ENCODE peak calls at places on chromosomes 11 and 22, in eight cellular contexts. One of them, this sample, is unnamed.

GRCh38 chr11:93549986-93550385 is 6.8 kb upstream of the SMCO4 start:
- DNase-seq in ovary: no peak
- DNase-seq in lung: no peak
- DNase-seq in hepatocyte: no peak
- DNase-seq in right atrium auricular region: no peak
- DNase-seq in HepG2: no peak
- DNase-seq in colonic mucosa: no peak
- DNase-seq in testis: no peak
- DNase-seq in this sample: no peak

GRCh38 chr11:8237453-8237852 is 26.2 kb downstream of the LMO1 start:
- DNase-seq in colonic mucosa: no peak
- DNase-seq in lung: no peak
- DNase-seq in testis: no peak
- DNase-seq in right atrium auricular region: no peak
- DNase-seq in HepG2: no peak
- DNase-seq in hepatocyte: no peak
- DNase-seq in ovary: no peak
- DNase-seq in this sample: no peak

GRCh38 chr11:114162719-114163123 is 103.2 kb downstream of the ZBTB16 start:
- DNase-seq in lung: peak; percentile 92
- DNase-seq in HepG2: no peak
- DNase-seq in ovary: peak; percentile 90
- DNase-seq in hepatocyte: peak; percentile 94
- DNase-seq in colonic mucosa: peak; percentile 90
- DNase-seq in testis: peak; percentile 95
- DNase-seq in right atrium auricular region: peak; percentile 99
- DNase-seq in this sample: peak; percentile 61

GRCh38 chr11:43735115-43735514 is 54.6 kb downstream of the HSD17B12 start:
- DNase-seq in testis: no peak
- DNase-seq in hepatocyte: no peak
- DNase-seq in colonic mucosa: no peak
- DNase-seq in ovary: no peak
- DNase-seq in right atrium auricular region: no peak
- DNase-seq in lung: no peak
- DNase-seq in HepG2: no peak
- DNase-seq in this sample: no peak

GRCh38 chr11:100445231-100445735 is 241.8 kb upstream of the ARHGAP42 start:
- DNase-seq in HepG2: no peak
- DNase-seq in hepatocyte: no peak
- DNase-seq in lung: no peak
- DNase-seq in colonic mucosa: no peak
- DNase-seq in testis: peak; percentile 31
- DNase-seq in right atrium auricular region: no peak
- DNase-seq in ovary: no peak
- DNase-seq in this sample: no peak

GRCh38 chr11:117643606-117644300 is 153.3 kb downstream of the DSCAML1 start:
- DNase-seq in right atrium auricular region: no peak
- DNase-seq in colonic mucosa: no peak
- DNase-seq in hepatocyte: no peak
- DNase-seq in lung: no peak
- DNase-seq in testis: no peak
- DNase-seq in ovary: no peak
- DNase-seq in HepG2: no peak
- DNase-seq in this sample: no peak

GRCh38 chr11:2745511-2745910 is 45.7 kb upstream of the KCNQ1OT1 start:
- DNase-seq in hepatocyte: no peak
- DNase-seq in colonic mucosa: no peak
- DNase-seq in testis: no peak
- DNase-seq in HepG2: no peak
- DNase-seq in lung: no peak
- DNase-seq in ovary: peak; percentile 9
- DNase-seq in right atrium auricular region: no peak
- DNase-seq in this sample: no peak

GRCh38 chr11:128179512-128179911 is 407.8 kb downstream of the ETS1 start:
- DNase-seq in lung: no peak
- DNase-seq in colonic mucosa: no peak
- DNase-seq in ovary: no peak
- DNase-seq in right atrium auricular region: no peak
- DNase-seq in testis: no peak
- DNase-seq in HepG2: no peak
- DNase-seq in hepatocyte: peak; percentile 35
- DNase-seq in this sample: no peak

GRCh38 chr22:20531404-20532181 is 24.2 kb downstream of the MED15 start:
- DNase-seq in right atrium auricular region: peak; percentile 66
- DNase-seq in ovary: no peak
- DNase-seq in colonic mucosa: peak; percentile 66
- DNase-seq in lung: peak; percentile 78
- DNase-seq in HepG2: peak; percentile 39
- DNase-seq in testis: peak; percentile 69
- DNase-seq in hepatocyte: peak; percentile 72
- DNase-seq in this sample: peak; percentile 75

GRCh38 chr11:74636633-74637184 is 44.3 kb downstream of the POLD3 start:
- DNase-seq in lung: no peak
- DNase-seq in colonic mucosa: no peak
- DNase-seq in testis: no peak
- DNase-seq in ovary: no peak
- DNase-seq in right atrium auricular region: no peak
- DNase-seq in hepatocyte: no peak
- DNase-seq in HepG2: no peak
- DNase-seq in this sample: no peak

GRCh38 chr11:46630237-46630636 is 12.9 kb downstream of the ATG13 start:
- DNase-seq in right atrium auricular region: no peak
- DNase-seq in ovary: no peak
- DNase-seq in colonic mucosa: no peak
- DNase-seq in lung: no peak
- DNase-seq in hepatocyte: no peak
- DNase-seq in testis: no peak
- DNase-seq in HepG2: no peak
- DNase-seq in this sample: no peak

GRCh38 chr11:46633291-46634217 is 16.2 kb downstream of the ATG13 start:
- DNase-seq in hepatocyte: no peak
- DNase-seq in colonic mucosa: no peak
- DNase-seq in HepG2: peak; percentile 49
- DNase-seq in lung: peak; percentile 28
- DNase-seq in testis: no peak
- DNase-seq in ovary: no peak
- DNase-seq in right atrium auricular region: no peak
- DNase-seq in this sample: no peak

GRCh38 chr11:46628961-46629360 is 11.6 kb downstream of the ATG13 start:
- DNase-seq in lung: no peak
- DNase-seq in hepatocyte: no peak
- DNase-seq in ovary: no peak
- DNase-seq in HepG2: no peak
- DNase-seq in colonic mucosa: no peak
- DNase-seq in right atrium auricular region: no peak
- DNase-seq in testis: no peak
- DNase-seq in this sample: no peak

GRCh38 chr11:46632502-46632901 is 15.1 kb downstream of the ATG13 start:
- DNase-seq in hepatocyte: no peak
- DNase-seq in lung: no peak
- DNase-seq in testis: no peak
- DNase-seq in HepG2: no peak
- DNase-seq in ovary: no peak
- DNase-seq in right atrium auricular region: no peak
- DNase-seq in colonic mucosa: no peak
- DNase-seq in this sample: no peak

DNA sequence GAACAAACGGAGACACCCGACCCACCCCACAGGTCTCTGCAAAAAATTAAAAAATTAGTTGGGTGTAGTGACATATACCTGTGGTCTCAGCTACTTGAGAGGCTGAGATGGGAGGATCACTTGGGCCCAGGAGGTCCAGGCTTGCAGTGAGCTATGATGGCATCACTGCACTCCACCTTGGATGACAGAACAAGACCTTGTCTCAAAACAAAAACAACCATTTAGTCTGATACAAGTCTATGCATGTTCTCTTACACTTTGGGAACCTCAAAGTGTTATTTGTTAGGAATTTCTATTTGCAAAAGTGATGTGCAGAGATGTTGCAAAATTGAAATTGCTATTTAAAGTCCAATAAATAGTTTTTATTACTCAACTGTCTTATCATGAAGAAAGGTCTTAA is 14.3 kb downstream of the ATG13 start:
- DNase-seq in right atrium auricular region: no peak
- DNase-seq in ovary: no peak
- DNase-seq in lung: no peak
- DNase-seq in colonic mucosa: no peak
- DNase-seq in hepatocyte: no peak
- DNase-seq in testis: no peak
- DNase-seq in HepG2: no peak
- DNase-seq in this sample: no peak
- H3K36me3 ChIP-seq in right atrium auricular region: peaks cover 39% of the 10 kb centered on the region
- H3K36me3 ChIP-seq in ovary: no peaks in the 10 kb centered on the region
- H3K36me3 ChIP-seq in lung: peaks cover 15% of the 10 kb centered on the region
- H3K36me3 ChIP-seq in colonic mucosa: no peaks in the 10 kb centered on the region
- H3K36me3 ChIP-seq in hepatocyte: no peaks in the 10 kb centered on the region
- H3K36me3 ChIP-seq in testis: no peaks in the 10 kb centered on the region
- H3K36me3 ChIP-seq in HepG2: peaks cover 7% of the 10 kb centered on the region
- H3K36me3 ChIP-seq in this sample: peaks cover 24% of the 10 kb centered on the region

GRCh38 chr22:23709107-23709506 is 18.3 kb downstream of the RGL4 start:
- DNase-seq in ovary: no peak
- DNase-seq in testis: no peak
- DNase-seq in HepG2: no peak
- DNase-seq in colonic mucosa: no peak
- DNase-seq in lung: no peak
- DNase-seq in hepatocyte: no peak
- DNase-seq in right atrium auricular region: no peak
- DNase-seq in this sample: no peak
- H3K36me3 ChIP-seq in ovary: no peaks in the 10 kb centered on the region
- H3K36me3 ChIP-seq in testis: no peaks in the 10 kb centered on the region
- H3K36me3 ChIP-seq in HepG2: peaks cover 21% of the 10 kb centered on the region
- H3K36me3 ChIP-seq in colonic mucosa: peaks cover 4% of the 10 kb centered on the region
- H3K36me3 ChIP-seq in lung: peaks cover 40% of the 10 kb centered on the region
- H3K36me3 ChIP-seq in hepatocyte: no peaks in the 10 kb centered on the region
- H3K36me3 ChIP-seq in right atrium auricular region: peaks cover 67% of the 10 kb centered on the region
- H3K36me3 ChIP-seq in this sample: peaks cover 47% of the 10 kb centered on the region

GRCh38 chr11:111620518-111620917 is 18.3 kb downstream of the SIK2 start:
- DNase-seq in HepG2: no peak
- DNase-seq in ovary: no peak
- DNase-seq in lung: no peak
- DNase-seq in testis: no peak
- DNase-seq in right atrium auricular region: no peak
- DNase-seq in colonic mucosa: no peak
- DNase-seq in hepatocyte: no peak
- DNase-seq in this sample: no peak
- H3K36me3 ChIP-seq in HepG2: peaks cover 4% of the 10 kb centered on the region
- H3K36me3 ChIP-seq in ovary: no peaks in the 10 kb centered on the region
- H3K36me3 ChIP-seq in lung: peaks cover 15% of the 10 kb centered on the region
- H3K36me3 ChIP-seq in testis: no peaks in the 10 kb centered on the region
- H3K36me3 ChIP-seq in right atrium auricular region: peaks cover 64% of the 10 kb centered on the region
- H3K36me3 ChIP-seq in colonic mucosa: peaks cover 5% of the 10 kb centered on the region
- H3K36me3 ChIP-seq in hepatocyte: no peaks in the 10 kb centered on the region
- H3K36me3 ChIP-seq in this sample: peaks cover 7% of the 10 kb centered on the region

DNA sequence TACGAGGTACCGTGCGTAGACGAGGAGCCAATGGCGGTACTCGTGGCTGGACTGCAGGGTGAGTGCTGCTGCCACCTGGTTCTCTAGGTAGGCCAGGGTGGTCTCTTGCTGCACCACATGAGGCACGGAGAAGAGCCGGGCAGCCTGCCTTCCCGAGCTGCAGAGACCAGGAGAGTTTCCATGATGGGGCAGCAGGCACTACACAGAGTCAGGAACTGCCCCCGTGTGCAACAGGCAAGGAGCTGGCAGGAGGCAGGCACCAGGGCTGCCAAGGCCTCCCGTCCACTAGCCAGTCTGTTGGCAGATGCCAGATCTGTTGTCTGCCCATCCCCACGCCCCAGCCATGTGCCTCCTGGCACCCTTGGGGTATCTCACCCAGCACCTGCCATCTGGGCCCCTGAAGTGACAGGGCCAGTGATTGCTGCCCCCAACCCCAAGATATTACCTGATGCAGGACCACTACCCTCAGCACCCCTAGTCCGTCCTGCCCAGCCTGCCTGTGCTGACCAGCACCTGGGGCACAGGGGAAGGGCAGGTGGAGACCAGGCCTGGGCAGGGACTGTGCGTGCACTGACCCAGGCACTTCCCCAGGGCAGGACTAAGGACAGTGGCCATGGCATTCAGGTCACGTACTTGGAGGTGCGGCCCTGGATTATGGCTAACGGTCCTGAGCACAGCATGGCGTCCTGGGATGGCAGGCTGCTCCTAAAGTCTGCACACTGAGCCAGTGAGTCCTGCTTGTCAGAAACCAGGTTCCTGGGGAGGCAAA is 62.0 kb upstream of the CLTCL1 start:
- DNase-seq in testis: no peak
- DNase-seq in colonic mucosa: no peak
- DNase-seq in right atrium auricular region: no peak
- DNase-seq in ovary: no peak
- DNase-seq in lung: no peak
- DNase-seq in HepG2: no peak
- DNase-seq in hepatocyte: no peak
- DNase-seq in this sample: no peak
- H3K36me3 ChIP-seq in testis: no peaks in the 10 kb centered on the region
- H3K36me3 ChIP-seq in colonic mucosa: peaks cover 9% of the 10 kb centered on the region
- H3K36me3 ChIP-seq in right atrium auricular region: peaks cover 54% of the 10 kb centered on the region
- H3K36me3 ChIP-seq in ovary: peaks cover 2% of the 10 kb centered on the region
- H3K36me3 ChIP-seq in lung: peaks cover 72% of the 10 kb centered on the region
- H3K36me3 ChIP-seq in HepG2: peaks cover 38% of the 10 kb centered on the region
- H3K36me3 ChIP-seq in hepatocyte: no peaks in the 10 kb centered on the region
- H3K36me3 ChIP-seq in this sample: peaks cover 19% of the 10 kb centered on the region

DNA sequence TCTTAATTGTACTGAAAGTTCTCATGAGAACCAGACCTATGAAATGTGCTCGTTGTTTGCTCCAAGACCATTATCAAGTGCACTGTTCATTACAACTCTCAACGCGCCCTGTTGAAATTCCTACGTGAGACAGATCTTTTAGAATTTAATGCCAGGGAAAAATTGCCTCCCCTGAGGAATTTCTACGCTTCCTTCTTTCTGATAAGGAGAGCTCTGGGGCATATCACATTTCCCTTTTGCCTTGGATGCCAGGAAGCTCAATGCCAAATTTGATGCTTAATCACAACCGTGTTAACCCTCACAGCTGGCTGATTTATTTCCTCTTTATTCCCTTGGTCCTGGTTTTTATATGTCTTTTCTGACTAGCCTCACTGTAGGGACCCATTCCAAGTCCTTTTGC is 109.3 kb downstream of the MICAL2 start:
- DNase-seq in lung: no peak
- DNase-seq in colonic mucosa: no peak
- DNase-seq in hepatocyte: no peak
- DNase-seq in testis: no peak
- DNase-seq in ovary: no peak
- DNase-seq in HepG2: no peak
- DNase-seq in right atrium auricular region: no peak
- DNase-seq in this sample: no peak
- H3K36me3 ChIP-seq in lung: peaks cover 8% of the 10 kb centered on the region
- H3K36me3 ChIP-seq in colonic mucosa: no peaks in the 10 kb centered on the region
- H3K36me3 ChIP-seq in hepatocyte: no peaks in the 10 kb centered on the region
- H3K36me3 ChIP-seq in testis: no peaks in the 10 kb centered on the region
- H3K36me3 ChIP-seq in ovary: no peaks in the 10 kb centered on the region
- H3K36me3 ChIP-seq in HepG2: no peaks in the 10 kb centered on the region
- H3K36me3 ChIP-seq in right atrium auricular region: peaks cover 21% of the 10 kb centered on the region
- H3K36me3 ChIP-seq in this sample: no peaks in the 10 kb centered on the region

GRCh38 chr22:22915670-22916035 is 28.0 kb downstream of the IGLL5 start:
- DNase-seq in right atrium auricular region: no peak
- DNase-seq in lung: no peak
- DNase-seq in testis: no peak
- DNase-seq in hepatocyte: no peak
- DNase-seq in ovary: no peak
- DNase-seq in HepG2: no peak
- DNase-seq in colonic mucosa: no peak
- DNase-seq in this sample: no peak
- H3K36me3 ChIP-seq in right atrium auricular region: no peaks in the 10 kb centered on the region
- H3K36me3 ChIP-seq in lung: no peaks in the 10 kb centered on the region
- H3K36me3 ChIP-seq in testis: no peaks in the 10 kb centered on the region
- H3K36me3 ChIP-seq in hepatocyte: no peaks in the 10 kb centered on the region
- H3K36me3 ChIP-seq in ovary: no peaks in the 10 kb centered on the region
- H3K36me3 ChIP-seq in HepG2: no peaks in the 10 kb centered on the region
- H3K36me3 ChIP-seq in colonic mucosa: no peaks in the 10 kb centered on the region
- H3K36me3 ChIP-seq in this sample: no peaks in the 10 kb centered on the region